ENCODE peak calls at places on chromosomes 11 and 22, in eight cellular contexts. One of them, this sample, is unnamed.

GRCh38 chr11:92569717-92570116 is 345.1 kb downstream of the FAT3 start:
- DNase-seq in HCT116: no peak
- DNase-seq in EL: no peak
- DNase-seq in foreskin fibroblast: no peak
- DNase-seq in kidney tubule cell: no peak
- DNase-seq in hippocampal formation: no peak
- DNase-seq in MCF 10A: no peak
- DNase-seq in HTR-8/SVneo: no peak
- DNase-seq in this sample: no peak

GRCh38 chr11:61264371-61264770 is 23.4 kb downstream of the PGA5 start:
- DNase-seq in kidney tubule cell: no peak
- DNase-seq in EL: no peak
- DNase-seq in hippocampal formation: no peak
- DNase-seq in foreskin fibroblast: no peak
- DNase-seq in HTR-8/SVneo: no peak
- DNase-seq in HCT116: no peak
- DNase-seq in MCF 10A: no peak
- DNase-seq in this sample: no peak

GRCh38 chr11:65488273-65489058 is 10.4 kb upstream of the MALAT1 start:
- DNase-seq in EL: peak; percentile 78
- DNase-seq in kidney tubule cell: peak; percentile 83
- DNase-seq in HCT116: no peak
- DNase-seq in HTR-8/SVneo: no peak
- DNase-seq in MCF 10A: no peak
- DNase-seq in hippocampal formation: peak; percentile 64
- DNase-seq in foreskin fibroblast: peak; percentile 72
- DNase-seq in this sample: no peak

GRCh38 chr11:23280088-23280487 is 419.8 kb upstream of the CCDC179 start:
- DNase-seq in hippocampal formation: no peak
- DNase-seq in foreskin fibroblast: peak; percentile 33
- DNase-seq in MCF 10A: no peak
- DNase-seq in kidney tubule cell: no peak
- DNase-seq in HTR-8/SVneo: no peak
- DNase-seq in EL: peak; percentile 23
- DNase-seq in HCT116: no peak
- DNase-seq in this sample: no peak

GRCh38 chr11:8809605-8810272 is 101.2 kb upstream of the AKIP1 start:
- DNase-seq in EL: no peak
- DNase-seq in HCT116: no peak
- DNase-seq in kidney tubule cell: peak; percentile 13
- DNase-seq in MCF 10A: peak; percentile 16
- DNase-seq in foreskin fibroblast: no peak
- DNase-seq in hippocampal formation: no peak
- DNase-seq in HTR-8/SVneo: no peak
- DNase-seq in this sample: no peak

GRCh38 chr11:120245434-120245833 is 5.5 kb downstream of the POU2F3 start:
- DNase-seq in EL: no peak
- DNase-seq in kidney tubule cell: no peak
- DNase-seq in HCT116: no peak
- DNase-seq in HTR-8/SVneo: no peak
- DNase-seq in MCF 10A: no peak
- DNase-seq in foreskin fibroblast: no peak
- DNase-seq in hippocampal formation: no peak
- DNase-seq in this sample: no peak

GRCh38 chr11:61052182-61052972 is 49.9 kb upstream of the CD5 start:
- DNase-seq in EL: no peak
- DNase-seq in MCF 10A: no peak
- DNase-seq in kidney tubule cell: no peak
- DNase-seq in foreskin fibroblast: no peak
- DNase-seq in HCT116: no peak
- DNase-seq in HTR-8/SVneo: no peak
- DNase-seq in hippocampal formation: no peak
- DNase-seq in this sample: no peak

GRCh38 chr11:71530602-71531001 is 3.5 kb downstream of the KRTAP5-7 start:
- DNase-seq in HCT116: no peak
- DNase-seq in foreskin fibroblast: no peak
- DNase-seq in MCF 10A: no peak
- DNase-seq in kidney tubule cell: peak; percentile 34
- DNase-seq in HTR-8/SVneo: no peak
- DNase-seq in EL: no peak
- DNase-seq in hippocampal formation: no peak
- DNase-seq in this sample: no peak

GRCh38 chr11:2883717-2884423 is 1.7 kb downstream of the CDKN1C start:
- DNase-seq in foreskin fibroblast: no peak
- DNase-seq in hippocampal formation: no peak
- DNase-seq in HCT116: no peak
- DNase-seq in HTR-8/SVneo: no peak
- DNase-seq in EL: no peak
- DNase-seq in MCF 10A: no peak
- DNase-seq in kidney tubule cell: no peak
- DNase-seq in this sample: peak; percentile 47

GRCh38 chr22:50418624-50419023 is 56.2 kb downstream of the SBF1 start:
- DNase-seq in hippocampal formation: no peak
- DNase-seq in EL: no peak
- DNase-seq in MCF 10A: no peak
- DNase-seq in HTR-8/SVneo: no peak
- DNase-seq in kidney tubule cell: no peak
- DNase-seq in foreskin fibroblast: no peak
- DNase-seq in HCT116: no peak
- DNase-seq in this sample: no peak

GRCh38 chr11:125618383-125618782 is 6.6 kb upstream of the CHEK1 start:
- DNase-seq in MCF 10A: no peak
- DNase-seq in hippocampal formation: no peak
- DNase-seq in EL: no peak
- DNase-seq in HTR-8/SVneo: no peak
- DNase-seq in foreskin fibroblast: no peak
- DNase-seq in HCT116: no peak
- DNase-seq in kidney tubule cell: no peak
- DNase-seq in this sample: no peak

GRCh38 chr11:123478352-123478986 is 48.4 kb downstream of the GRAMD1B start:
- DNase-seq in kidney tubule cell: peak; percentile 79
- DNase-seq in foreskin fibroblast: peak; percentile 63
- DNase-seq in EL: peak; percentile 83
- DNase-seq in hippocampal formation: peak; percentile 46
- DNase-seq in HTR-8/SVneo: peak; percentile 69
- DNase-seq in MCF 10A: peak; percentile 71
- DNase-seq in HCT116: peak; percentile 77
- DNase-seq in this sample: peak; percentile 57